ENCODE peak calls at places on chromosomes 1 and 21, in four cellular contexts. N is Peyer's patch, O is adrenal gland, Y is H1. W is an unnamed sample.

GRCh38 chr1:174534789-174535188 is 87.0 kb downstream of the GPR52 start:
- DNase-seq in N (no peak), Y (no peak), O (no peak), W (no peak)

GRCh38 chr1:241253491-241253890 is 103.5 kb downstream of the RGS7 start:
- DNase-seq in O (no peak), N (no peak), Y (no peak), W (no peak)

GRCh38 chr1:175822575-175822974 is 79.2 kb upstream of the TNR start:
- DNase-seq in N (no peak), O (no peak), Y (no peak), W (no peak)

GRCh38 chr1:15410223-15410883 is 665 bp downstream of the EFHD2 start:
- DNase-seq in N (no peak), Y (no peak), O (no peak), W (no peak)

GRCh38 chr1:176880954-176881595 is 283.4 kb downstream of the ASTN1 start:
- DNase-seq in N (peak; percentile 71), O (peak; percentile 83), Y (peak; percentile 64), W (peak; percentile 62)

GRCh38 chr1:116918714-116919357 is 9.1 kb downstream of the PTGFRN start:
- DNase-seq in Y (no peak), O (no peak), N (no peak), W (no peak)

GRCh38 chr1:96291468-96291867 is 430.1 kb upstream of the PTBP2 start:
- DNase-seq in Y (no peak), N (no peak), O (no peak), W (no peak)

GRCh38 chr1:32101233-32101681 is 6.6 kb upstream of the KPNA6 start:
- DNase-seq in N (no peak), O (no peak), Y (no peak), W (no peak)

GRCh38 chr1:226203693-226204092 is 17.2 kb upstream of the ACBD3 start:
- DNase-seq in Y (no peak), N (no peak), O (no peak), W (no peak)

GRCh38 chr1:88685239-88685604 is 1.1 kb downstream of the PKN2 start:
- DNase-seq in N (no peak), Y (no peak), O (no peak), W (no peak)

GRCh38 chr1:7228252-7228961 is 443.2 kb downstream of the CAMTA1 start:
- DNase-seq in O (peak; percentile 43), Y (no peak), N (no peak), W (no peak)

GRCh38 chr1:158013840-158014520 is 20.5 kb downstream of the KIRREL1 start:
- DNase-seq in N (no peak), Y (no peak), O (no peak), W (no peak)

GRCh38 chr1:101301446-101301845 is 64.6 kb downstream of the S1PR1 start:
- DNase-seq in Y (no peak), O (no peak), N (no peak), W (no peak)

GRCh38 chr1:3126756-3127718 is 58.0 kb downstream of the PRDM16 start:
- DNase-seq in N (no peak), O (no peak), Y (no peak), W (no peak)

GRCh38 chr21:33135925-33136324 is 66.0 kb downstream of the OLIG1 start:
- DNase-seq in N (no peak), Y (no peak), O (no peak), W (no peak)

GRCh38 chr1:30446508-30446907 is 276.9 kb downstream of the MATN1 start:
- DNase-seq in Y (no peak), O (peak; percentile 20), N (peak; percentile 8), W (peak; percentile 7)

GRCh38 chr1:75203415-75204277 is 69.5 kb downstream of the LHX8 start:
- DNase-seq in N (no peak), Y (no peak), O (no peak), W (no peak)

GRCh38 chr1:24168246-24168645 is 18.8 kb downstream of the IFNLR1 start:
- DNase-seq in N (peak; percentile 14), Y (no peak), O (no peak), W (no peak)

GRCh38 chr1:219271914-219272545 is 98.4 kb downstream of the LYPLAL1 start:
- DNase-seq in N (no peak), O (no peak), Y (no peak), W (no peak)

GRCh38 chr1:202645097-202645476 is 65.2 kb downstream of the SYT2 start:
- DNase-seq in Y (no peak), N (no peak), O (no peak), W (no peak)

GRCh38 chr1:202642212-202642611 is 68.0 kb downstream of the SYT2 start:
- DNase-seq in N (no peak), O (no peak), Y (no peak), W (no peak)

GRCh38 chr1:202644219-202645096 is 65.8 kb downstream of the SYT2 start:
- DNase-seq in Y (no peak), O (no peak), N (no peak), W (no peak)

GRCh38 chr1:202643397-202644218 is 66.6 kb downstream of the SYT2 start:
- DNase-seq in N (no peak), O (no peak), Y (no peak), W (no peak)

DNA sequence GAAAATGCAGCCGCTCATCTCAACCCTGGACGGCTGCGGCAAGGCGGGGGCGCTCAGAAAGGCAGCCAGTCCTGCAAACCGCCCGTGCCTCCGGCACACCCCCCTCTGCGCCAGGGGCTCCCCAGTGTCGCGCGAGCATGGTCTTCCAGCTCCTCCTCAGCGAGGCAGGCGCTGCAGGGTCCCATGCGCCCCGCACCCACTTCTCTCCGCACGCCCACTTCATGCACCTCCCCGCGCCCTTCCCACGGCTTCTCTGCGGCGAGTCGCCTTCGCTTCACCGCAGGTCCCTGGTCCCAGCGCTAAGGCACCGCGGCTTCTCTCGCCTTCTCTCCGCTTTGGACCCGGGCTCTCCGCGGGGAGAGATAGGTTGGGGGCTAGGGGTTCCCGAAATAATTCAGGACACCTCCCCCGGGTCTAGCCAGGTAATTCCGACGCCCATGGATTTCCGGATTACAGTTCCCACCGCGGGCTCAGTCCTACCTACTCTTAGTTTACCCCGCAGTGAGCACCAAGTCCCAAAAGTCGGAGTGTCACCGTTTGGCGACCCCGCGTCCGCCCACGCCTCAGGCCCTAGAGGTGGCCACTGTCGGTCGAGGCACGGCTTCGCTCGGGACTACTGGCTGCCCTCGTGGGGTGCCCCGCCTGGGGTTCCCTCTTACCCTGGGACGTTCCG is 67.5 kb downstream of the SYT2 start:
- DNase-seq in N (no peak), O (no peak), Y (no peak), W (no peak)
- H3K4me3 ChIP-seq in N (no peak overlapping the region), O (no peak overlapping the region), Y (peak overlapping the region; percentile 51), W (peak overlapping the region; percentile 26)

GRCh38 chr1:1630191-1630964 is 1.6 kb upstream of the MMP23B start:
- DNase-seq in Y (peak; percentile 67), N (peak; percentile 95), O (peak; percentile 80), W (peak; percentile 77)
- TF ChIP-seq POLR2A in Y (no peak), N (peak; percentile 61), O (no peak), W (no peak)

DNA sequence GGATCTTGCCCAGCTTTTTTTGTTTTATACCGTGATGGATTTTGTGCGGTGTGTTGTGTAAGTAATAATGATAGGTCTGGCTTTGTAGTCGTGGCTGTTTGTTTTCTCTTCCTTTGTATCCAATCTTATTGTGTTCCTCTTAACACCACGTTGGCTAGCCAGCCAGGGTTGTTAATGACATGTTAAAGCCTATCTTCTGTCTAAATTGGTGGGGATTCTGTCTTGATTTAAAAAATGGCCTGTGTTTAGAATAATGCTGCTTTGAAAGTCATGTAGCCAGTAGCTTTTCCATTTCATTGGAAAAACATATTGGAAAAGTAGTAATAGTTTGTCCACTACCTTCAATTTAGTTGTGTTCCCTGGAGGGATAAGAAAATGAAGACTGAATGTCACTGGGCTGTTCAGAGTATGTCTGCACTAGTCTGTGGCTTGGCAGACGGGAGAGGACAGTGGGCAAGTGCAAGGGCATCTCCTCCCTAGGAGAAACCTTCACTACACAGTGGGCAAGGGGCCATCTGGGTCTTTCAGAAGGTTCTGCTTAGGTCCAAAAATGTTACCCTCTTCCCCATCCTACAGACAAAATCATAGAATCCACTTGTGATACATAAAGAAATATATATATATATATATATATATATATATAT is 118.0 kb downstream of the C1orf21 start:
- DNase-seq in Y (no peak), N (no peak), O (no peak), W (no peak)
- H3K27ac ChIP-seq in Y (no peak overlapping the region), N (no peak overlapping the region), O (no peak overlapping the region), W (no peak overlapping the region)

GRCh38 chr1:111141803-111142202 is 1.8 kb downstream of the CEPT1 start:
- DNase-seq in O (no peak), Y (no peak), N (no peak), W (no peak)
- H3K4me3 ChIP-seq in O (no peak overlapping the region), Y (no peak overlapping the region), N (no peak overlapping the region), W (no peak overlapping the region)

GRCh38 chr1:65681101-65681500 is 111.6 kb upstream of the PDE4B start:
- DNase-seq in O (no peak), N (no peak), Y (no peak), W (no peak)
- TF ChIP-seq POLR2A in O (no peak), N (no peak), Y (no peak), W (no peak)

DNA sequence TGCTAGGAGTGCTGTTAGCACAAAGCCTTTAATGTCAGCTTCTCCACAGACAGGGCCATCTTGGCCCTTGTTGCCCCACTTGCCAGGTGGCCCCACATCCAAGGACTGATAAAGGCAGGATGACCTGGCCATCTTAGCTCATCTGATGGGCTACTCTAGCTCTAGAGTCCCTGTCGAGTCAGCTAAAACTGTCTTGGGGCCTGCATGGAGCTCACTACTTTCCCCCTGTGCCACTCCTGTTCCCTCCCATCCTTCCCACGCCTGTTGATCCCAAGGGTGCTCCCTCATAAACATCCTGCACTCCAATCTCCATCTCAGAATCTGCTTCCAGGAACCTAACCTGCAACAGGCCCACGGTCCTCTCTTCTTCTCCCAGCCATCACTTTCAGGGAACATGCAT is 652 bp upstream of the GPX7 start:
- DNase-seq in N (no peak), Y (no peak), O (no peak), W (no peak)
- H3K27ac ChIP-seq in N (no peak overlapping the region), Y (no peak overlapping the region), O (no peak overlapping the region), W (peak overlapping the region; percentile 83)

GRCh38 chr1:19798486-19799232 is 1.1 kb downstream of the TMCO4 start:
- DNase-seq in O (no peak), Y (no peak), N (no peak), W (no peak)
- H3K4me3 ChIP-seq in O (no peak overlapping the region), Y (no peak overlapping the region), N (peak overlapping the region; percentile 65), W (peak overlapping the region; percentile 64)

GRCh38 chr1:1013105-1013921 is at the start of gene ISG15:
- DNase-seq in N (peak; percentile 97), Y (no peak), O (peak; percentile 96), W (peak; percentile 91)
- TF ChIP-seq POLR2A in N (peak; percentile 83), Y (no peak), O (no peak), W (peak; percentile 76)

W was measured in uterus.